ENCODE peak calls at places on chromosome 18, in eight cellular contexts. T, F, E, O, S, C, G and M are unnamed samples.
A peak's percentile ranks its signal among the peaks of the same experiment; 100 is the strongest.

GRCh38 chr18:49813071-49813320 is 337 bp downstream of the ACAA2 start:
- DNase-seq in T (peak; percentile 45), C (no peak), O (peak; percentile 28), S (peak; percentile 41), F (no peak), E (no peak), G (peak; percentile 78), M (peak; percentile 32)

GRCh38 chr18:77147418-77147852 is 14.9 kb upstream of the MBP start:
- DNase-seq in S (no peak), C (no peak), T (no peak), F (no peak), E (no peak), G (peak; percentile 31), O (peak; percentile 52), M (no peak)

GRCh38 chr18:59961086-59961485 is 61.3 kb downstream of the PMAIP1 start:
- DNase-seq in G (no peak), F (no peak), C (no peak), O (no peak), E (no peak), S (no peak), T (no peak), M (no peak)

GRCh38 chr18:75472906-75473305 is 45.4 kb upstream of the SMIM21 start:
- DNase-seq in C (no peak), S (no peak), T (no peak), G (no peak), E (no peak), O (no peak), F (no peak), M (no peak)

GRCh38 chr18:76436342-76436741 is 58.7 kb downstream of the ZNF516 start:
- DNase-seq in G (no peak), C (no peak), F (no peak), T (no peak), E (no peak), S (no peak), O (no peak), M (no peak)

GRCh38 chr18:13236411-13236810 is 17.9 kb downstream of the LDLRAD4 start:
- DNase-seq in T (no peak), G (no peak), C (no peak), F (no peak), O (no peak), E (no peak), S (no peak), M (no peak)

GRCh38 chr18:62521588-62521987 is 1.2 kb upstream of the ZCCHC2 start:
- DNase-seq in S (no peak), T (no peak), G (no peak), F (no peak), E (no peak), C (no peak), O (no peak), M (no peak)

GRCh38 chr18:47815486-47816270 is 114.8 kb downstream of the SMAD2 start:
- DNase-seq in E (no peak), G (no peak), F (no peak), O (no peak), C (no peak), S (no peak), T (no peak), M (no peak)

GRCh38 chr18:32529737-32530420 is 59.2 kb upstream of the GAREM1 start:
- DNase-seq in E (no peak), C (no peak), O (no peak), S (no peak), F (no peak), T (no peak), G (no peak), M (no peak)

GRCh38 chr18:74905245-74905644 is 303.7 kb downstream of the PTGR3 start:
- DNase-seq in O (no peak), T (peak; percentile 19), G (no peak), F (no peak), S (no peak), E (no peak), C (no peak), M (no peak)

GRCh38 chr18:13112982-13113381 is 105.6 kb upstream of the LDLRAD4 start:
- DNase-seq in G (no peak), E (peak; percentile 33), S (peak; percentile 41), T (peak; percentile 77), O (peak; percentile 51), C (no peak), F (no peak), M (peak; percentile 32)

GRCh38 chr18:60100805-60101204 is 201.0 kb downstream of the PMAIP1 start:
- DNase-seq in E (no peak), C (no peak), G (no peak), F (no peak), S (no peak), T (no peak), O (no peak), M (no peak)

GRCh38 chr18:3723554-3723953 is 273.6 kb downstream of the TGIF1 start:
- DNase-seq in G (no peak), T (no peak), E (no peak), C (no peak), F (no peak), O (no peak), S (no peak), M (no peak)

GRCh38 chr18:76343938-76344569 is 151.0 kb downstream of the ZNF516 start:
- DNase-seq in G (no peak), E (no peak), T (no peak), C (no peak), F (no peak), S (no peak), O (no peak), M (no peak)

GRCh38 chr18:32893915-32894314 is 121.1 kb upstream of the KLHL14 start:
- DNase-seq in O (no peak), G (no peak), F (no peak), T (no peak), C (no peak), E (no peak), S (no peak), M (no peak)

GRCh38 chr18:2715990-2716389 is 60.5 kb downstream of the SMCHD1 start:
- DNase-seq in T (no peak), C (no peak), G (no peak), O (peak; percentile 68), F (no peak), E (no peak), S (no peak), M (no peak)
- H3K36me3 ChIP-seq in T (peaks cover 5% of the 10 kb centered on the region), C (no peaks in the 10 kb centered on the region), G (peaks cover 82% of the 10 kb centered on the region), O (peaks cover 37% of the 10 kb centered on the region), F (peaks cover 83% of the 10 kb centered on the region), E (no peaks in the 10 kb centered on the region), S (peaks cover 19% of the 10 kb centered on the region), M (no peaks in the 10 kb centered on the region)

GRCh38 chr18:966095-967036 is 61.7 kb downstream of the ADCYAP1 start:
- DNase-seq in E (no peak), S (no peak), G (no peak), C (no peak), F (no peak), O (no peak), T (no peak), M (no peak)

GRCh38 chr18:957829-958228 is 53.2 kb downstream of the ADCYAP1 start:
- DNase-seq in E (no peak), O (no peak), G (no peak), C (no peak), S (no peak), F (no peak), T (no peak), M (no peak)

GRCh38 chr18:963276-963675 is 58.6 kb downstream of the ADCYAP1 start:
- DNase-seq in E (no peak), G (no peak), F (no peak), T (no peak), C (no peak), O (no peak), S (no peak), M (no peak)

GRCh38 chr18:959854-960253 is 55.2 kb downstream of the ADCYAP1 start:
- DNase-seq in T (no peak), C (no peak), G (no peak), F (no peak), O (no peak), S (no peak), E (no peak), M (no peak)

DNA sequence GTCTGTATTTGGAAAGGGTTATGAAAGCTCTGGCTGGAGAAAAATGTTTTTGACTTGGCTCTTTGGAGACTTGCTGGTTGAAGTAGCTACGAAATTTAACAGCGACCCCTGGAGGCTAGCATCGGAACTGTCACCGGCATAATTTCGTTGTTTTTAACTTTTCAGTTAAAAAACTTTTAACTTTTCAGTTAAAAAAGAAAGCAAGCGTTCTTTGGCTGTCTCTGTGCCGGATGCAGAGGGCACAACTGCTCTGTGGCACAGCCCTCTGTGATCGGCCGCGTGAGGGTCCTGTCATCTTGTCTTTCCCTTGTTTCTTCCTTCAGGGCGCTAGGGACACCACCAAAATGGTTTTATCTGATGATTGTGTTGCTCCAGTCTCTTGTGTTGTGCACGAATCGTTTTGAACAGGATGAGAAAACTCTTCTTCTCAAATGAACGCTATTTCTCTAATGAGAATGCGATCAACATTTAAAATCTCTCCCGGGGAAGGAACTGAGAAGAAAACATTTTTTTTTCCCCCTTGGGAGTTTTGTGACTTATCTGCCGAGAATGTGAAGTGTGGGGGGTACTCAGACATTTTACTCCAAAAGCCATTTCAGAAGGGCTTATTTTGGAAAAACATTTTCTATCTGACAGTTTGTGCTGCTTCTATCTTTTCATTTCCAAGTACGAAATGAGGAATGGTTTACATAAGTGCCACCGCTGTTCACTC is 57.1 kb downstream of the ADCYAP1 start:
- DNase-seq in S (no peak), F (peak; percentile 34), C (no peak), E (no peak), G (no peak), O (peak; percentile 35), T (peak; percentile 17), M (peak; percentile 40)
- H3K4me3 ChIP-seq in S (no peak overlapping the region), F (peak overlapping the region; percentile 21), C (peak overlapping the region; percentile 34), E (no peak overlapping the region), G (peak overlapping the region; percentile 31), O (peak overlapping the region; percentile 44), T (peak overlapping the region; percentile 44), M (peak overlapping the region; percentile 44)

GRCh38 chr18:58866261-58867232 is 1.9 kb downstream of the ZNF532 start:
- DNase-seq in S (no peak), G (no peak), F (no peak), E (no peak), T (no peak), O (no peak), C (no peak), M (no peak)
- H3K36me3 ChIP-seq in S (peaks cover 18% of the 10 kb centered on the region), G (no peaks in the 10 kb centered on the region), F (no peaks in the 10 kb centered on the region), E (peaks cover 31% of the 10 kb centered on the region), T (no peaks in the 10 kb centered on the region), O (peaks cover 20% of the 10 kb centered on the region), C (no peaks in the 10 kb centered on the region), M (no peaks in the 10 kb centered on the region)

GRCh38 chr18:35162995-35163394 is 77.8 kb upstream of the ZNF397 start:
- DNase-seq in E (no peak), O (no peak), F (no peak), T (no peak), C (no peak), S (no peak), G (no peak), M (no peak)

GRCh38 chr18:35155403-35156117 is 85.3 kb upstream of the ZNF397 start:
- DNase-seq in G (no peak), T (no peak), S (peak; percentile 43), E (no peak), F (no peak), O (peak; percentile 15), C (no peak), M (no peak)

GRCh38 chr18:35159782-35160181 is 81.1 kb upstream of the ZNF397 start:
- DNase-seq in O (no peak), E (no peak), S (no peak), G (no peak), F (no peak), C (no peak), T (no peak), M (no peak)

GRCh38 chr18:35161934-35162333 is 78.9 kb upstream of the ZNF397 start:
- DNase-seq in E (no peak), F (no peak), T (no peak), S (no peak), O (no peak), G (no peak), C (no peak), M (no peak)

GRCh38 chr18:35158728-35159443 is 81.9 kb upstream of the ZNF397 start:
- DNase-seq in E (no peak), F (peak; percentile 9), S (no peak), C (no peak), O (no peak), G (no peak), T (no peak), M (no peak)
- H3K4me3 ChIP-seq in E (no peak overlapping the region), F (no peak overlapping the region), S (no peak overlapping the region), C (no peak overlapping the region), O (no peak overlapping the region), G (no peak overlapping the region), T (no peak overlapping the region), M (no peak overlapping the region)